ENCODE peak calls at places on chromosomes 2 and 18, in nine cellular contexts. U is suprapubic skin; P is ACHN; X is occipital lobe; B is right atrium auricular region; C is activated T-cell treated with anti-CD3 and anti-CD28 coated beads, Interleukin-2, amount 50 U/mL, for 48 hours; A is activated B cell treated with CpG ODN at 0.5 μM for 24 hours; T is fibroblast of pulmonary artery; F is B cell. N is an unnamed sample.
A peak's percentile ranks its signal among the peaks of the same experiment; 100 is the strongest.

GRCh38 chr2:147469471-147469870 is 375.4 kb upstream of the ACVR2A start:
- DNase-seq in U (no peak), P (no peak), C (no peak), T (no peak), B (no peak), X (no peak), A (no peak), F (no peak), N (no peak)

GRCh38 chr2:53987336-53987921 is 16.6 kb upstream of the PSME4 start:
- DNase-seq in C (no peak), P (no peak), T (peak; percentile 51), A (no peak), B (no peak), X (no peak), F (no peak), U (no peak), N (no peak)

GRCh38 chr2:74843371-74844298 is 9.7 kb downstream of the HK2 start:
- DNase-seq in T (peak; percentile 87), C (no peak), P (peak; percentile 81), A (no peak), F (peak; percentile 61), B (no peak), U (no peak), X (no peak), N (peak; percentile 53)

GRCh38 chr18:1047406-1047805 is 142.7 kb downstream of the ADCYAP1 start:
- DNase-seq in T (peak; percentile 25), F (no peak), P (no peak), X (no peak), B (no peak), C (no peak), U (no peak), A (no peak), N (no peak)

GRCh38 chr2:221205103-221205502 is 367.0 kb downstream of the EPHA4 start:
- DNase-seq in C (no peak), U (no peak), A (no peak), X (no peak), T (no peak), B (no peak), P (no peak), F (no peak), N (no peak)

GRCh38 chr2:8477511-8478132 is 204.2 kb upstream of the ID2 start:
- DNase-seq in X (no peak), P (peak; percentile 8), F (peak; percentile 68), U (peak; percentile 69), C (no peak), A (peak; percentile 34), B (no peak), T (no peak), N (peak; percentile 6)

GRCh38 chr2:207423886-207424285 is 105.9 kb upstream of the CREB1 start:
- DNase-seq in U (no peak), T (peak; percentile 84), B (no peak), A (no peak), P (peak; percentile 63), X (no peak), C (peak; percentile 56), F (peak; percentile 35), N (no peak)

GRCh38 chr2:115400940-115401339 is 958.5 kb downstream of the DPP10 start:
- DNase-seq in F (no peak), B (no peak), P (no peak), T (no peak), X (no peak), A (no peak), U (no peak), C (no peak), N (no peak)

GRCh38 chr2:120798569-120799215 is 63.0 kb downstream of the GLI2 start:
- DNase-seq in A (no peak), P (no peak), T (no peak), U (no peak), X (no peak), F (no peak), B (no peak), C (no peak), N (no peak)

GRCh38 chr2:164485541-164485940 is 135.7 kb downstream of the GRB14 start:
- DNase-seq in P (no peak), A (no peak), U (no peak), C (no peak), X (no peak), T (peak; percentile 26), F (no peak), B (no peak), N (no peak)

GRCh38 chr2:15677141-15677911 is 85.7 kb downstream of the DDX1 start:
- DNase-seq in F (no peak), X (no peak), U (no peak), A (no peak), T (no peak), P (no peak), B (no peak), C (no peak), N (no peak)

GRCh38 chr2:40551081-40551480 is 99.2 kb upstream of the SLC8A1 start:
- DNase-seq in C (no peak), T (no peak), B (no peak), X (no peak), U (no peak), P (no peak), A (no peak), F (no peak), N (no peak)

GRCh38 chr2:88841224-88841929 is 149.9 kb downstream of the RPIA start:
- DNase-seq in P (no peak), C (no peak), B (no peak), F (no peak), T (no peak), X (no peak), U (no peak), A (no peak), N (no peak)

GRCh38 chr2:8676915-8677645 is 4.8 kb upstream of the ID2 start:
- DNase-seq in F (no peak), C (no peak), U (no peak), B (no peak), X (no peak), P (no peak), T (no peak), A (no peak), N (no peak)

GRCh38 chr2:174681983-174682577 is 82.2 kb downstream of the CHRNA1 start:
- DNase-seq in U (no peak), F (peak; percentile 60), B (no peak), X (no peak), C (peak; percentile 60), T (peak; percentile 27), P (peak; percentile 41), A (peak; percentile 49), N (peak; percentile 46)

GRCh38 chr2:42125887-42126594 is 43.1 kb upstream of the EML4 start:
- DNase-seq in T (no peak), U (no peak), C (no peak), F (no peak), P (no peak), X (no peak), B (no peak), A (no peak), N (peak; percentile 57)

GRCh38 chr2:224671731-224672130 is 44.4 kb downstream of the CCDC195 start:
- DNase-seq in P (no peak), A (no peak), F (no peak), X (no peak), C (no peak), B (no peak), T (no peak), U (no peak), N (no peak)

N was measured in trophoblast cell.